ENCODE peak calls at places on chromosomes 16 and 17, in eight cellular contexts. P, U, L, A, Z, C, N and G are unnamed samples.

GRCh38 chr17:82869536-82869935 is 29.7 kb upstream of the ZNF750 start:
- DNase-seq in P (no peak), U (no peak), L (no peak), A (no peak), Z (no peak), C (no peak), N (no peak), G (no peak)

GRCh38 chr17:73090396-73091202 is 1.9 kb downstream of the SLC39A11 start:
- DNase-seq in P (no peak), U (no peak), L (no peak), A (no peak), Z (no peak), C (no peak), N (no peak), G (no peak)

GRCh38 chr16:49858200-49859129 is 2.6 kb upstream of the ZNF423 start:
- DNase-seq in P (peak), U (no peak), L (peak), A (no peak), Z (peak), C (peak), N (peak), G (peak)

GRCh38 chr16:73483076-73483791 is 435.3 kb upstream of the ZFHX3 start:
- DNase-seq in P (peak), U (no peak), L (no peak), A (no peak), Z (no peak), C (no peak), N (no peak), G (no peak)

GRCh38 chr16:81975637-81976036 is 35.6 kb downstream of the SDR42E1 start:
- DNase-seq in P (no peak), U (no peak), L (no peak), A (no peak), Z (no peak), C (no peak), N (no peak), G (no peak)

GRCh38 chr16:695355-696089 is 5.3 kb upstream of the WDR24 start:
- DNase-seq in P (peak), U (peak), L (peak), A (peak), Z (peak), C (no peak), N (no peak), G (peak)

GRCh38 chr17:1754430-1755112 is 7.3 kb upstream of the SERPINF1 start:
- DNase-seq in P (no peak), U (no peak), L (no peak), A (no peak), Z (no peak), C (no peak), N (no peak), G (no peak)

GRCh38 chr17:56595831-56596740 is 2.6 kb downstream of the NOG start:
- DNase-seq in P (peak), U (no peak), L (peak), A (no peak), Z (no peak), C (no peak), N (peak), G (no peak)

GRCh38 chr17:41141361-41141760 is 1.0 kb upstream of the KRTAP4-6 start:
- DNase-seq in P (no peak), U (no peak), L (no peak), A (no peak), Z (no peak), C (no peak), N (no peak), G (no peak)

GRCh38 chr17:76079577-76080206 is 710 bp downstream of the ZACN start:
- DNase-seq in P (peak), U (no peak), L (no peak), A (no peak), Z (no peak), C (no peak), N (no peak), G (no peak)

GRCh38 chr17:6521636-6522035 is 34.7 kb downstream of the PITPNM3 start:
- DNase-seq in P (no peak), U (no peak), L (no peak), A (no peak), Z (no peak), C (no peak), N (no peak), G (no peak)

GRCh38 chr16:81493755-81494433 is 49.3 kb downstream of the CMIP start:
- DNase-seq in P (peak), U (no peak), L (peak), A (no peak), Z (peak), C (peak), N (no peak), G (peak)

GRCh38 chr16:81900014-81900413 is 111.3 kb downstream of the SDR42E1 start:
- DNase-seq in P (no peak), U (no peak), L (no peak), A (no peak), Z (no peak), C (no peak), N (no peak), G (no peak)

GRCh38 chr17:27595208-27595607 is 35.8 kb upstream of the LGALS9 start:
- DNase-seq in P (no peak), U (no peak), L (no peak), A (no peak), Z (no peak), C (no peak), N (no peak), G (no peak)

GRCh38 chr16:54544553-54545180 is 258.1 kb upstream of the IRX3 start:
- DNase-seq in P (no peak), U (no peak), L (no peak), A (no peak), Z (no peak), C (no peak), N (no peak), G (no peak)

GRCh38 chr16:86985656-86986030 is 331.5 kb downstream of the C16orf95 start:
- DNase-seq in P (no peak), U (no peak), L (no peak), A (no peak), Z (no peak), C (no peak), N (no peak), G (no peak)

GRCh38 chr17:42378597-42379594 is 9.3 kb downstream of the STAT3 start:
- DNase-seq in P (peak), U (no peak), L (no peak), A (no peak), Z (no peak), C (no peak), N (no peak), G (peak)